ENCODE peak calls at places on chromosome 9, in ten cellular contexts. G is fibroblast of lung; Q is activated T-cell treated with anti-CD3 and anti-CD28 coated beads, Interleukin-2, amount 50 U/mL, for 4 hours; P is nucleus accumbens; M is NCI-H146; B is DMS79 treated with DMSO at 0.1 percent for 48 hours; F is stimulated activated CD4-positive, alpha-beta T cell treated with anti-CD3 and anti-CD28 coated beads, TNF-alpha, amount 100 ng/mL, for 4 hours; T is head of caudate nucleus; D is AG09319; V is smooth muscle cell of the brain vasculature. R is an unnamed sample.

GRCh38 chr9:71609453-71609840 is 158.9 kb downstream of the CEMIP2 start:
- DNase-seq in T (no peak), V (no peak), G (no peak), M (no peak), Q (no peak), B (no peak), P (no peak), F (no peak), D (no peak), R (no peak)

GRCh38 chr9:83182071-83182470 is 119.1 kb upstream of the RASEF start:
- DNase-seq in T (no peak), M (no peak), D (no peak), V (no peak), F (no peak), G (no peak), P (no peak), Q (no peak), B (no peak), R (no peak)

GRCh38 chr9:13863112-13863511 is 450.8 kb downstream of the NFIB start:
- DNase-seq in V (no peak), F (no peak), D (no peak), M (no peak), P (peak), T (peak), G (peak), Q (no peak), B (no peak), R (no peak)

GRCh38 chr9:72554221-72554641 is 32.8 kb downstream of the TMC1 start:
- DNase-seq in B (no peak), V (no peak), Q (no peak), G (peak), D (peak), T (no peak), M (no peak), P (no peak), F (no peak), R (no peak)

GRCh38 chr9:138072897-138073296 is 195.3 kb downstream of the CACNA1B start:
- DNase-seq in P (no peak), T (peak), G (no peak), V (no peak), B (no peak), M (no peak), Q (no peak), D (no peak), F (no peak), R (no peak)

GRCh38 chr9:125240649-125240999 is 519 bp downstream of the HSPA5 start:
- DNase-seq in F (no peak), P (peak), M (peak), Q (peak), T (peak), G (peak), V (no peak), B (peak), D (no peak), R (peak)

GRCh38 chr9:27308691-27309390 is 11.9 kb upstream of the EQTN start:
- DNase-seq in P (no peak), T (no peak), Q (no peak), D (no peak), M (no peak), G (no peak), B (no peak), V (no peak), F (no peak), R (no peak)

GRCh38 chr9:123091459-123091858 is 58.0 kb downstream of the GPR21 start:
- DNase-seq in T (no peak), P (no peak), Q (no peak), D (no peak), B (no peak), G (no peak), F (no peak), M (no peak), V (no peak), R (no peak)

GRCh38 chr9:36942891-36943290 is 91.2 kb downstream of the PAX5 start:
- DNase-seq in P (no peak), G (no peak), M (no peak), F (no peak), D (no peak), T (no peak), B (no peak), V (no peak), Q (no peak), R (no peak)

GRCh38 chr9:128685022-128685332 is 4.0 kb upstream of the SET start:
- DNase-seq in F (no peak), D (no peak), M (no peak), Q (no peak), G (no peak), P (no peak), B (no peak), T (no peak), V (no peak), R (no peak)

GRCh38 chr9:124282442-124283231 is 24.9 kb downstream of the NEK6 start:
- DNase-seq in F (no peak), M (no peak), T (no peak), Q (no peak), G (peak), V (no peak), D (no peak), P (no peak), B (no peak), R (no peak)

GRCh38 chr9:19995619-19996018 is 206.8 kb upstream of the SLC24A2 start:
- DNase-seq in M (no peak), F (no peak), Q (no peak), P (no peak), V (no peak), T (no peak), G (no peak), D (no peak), B (no peak), R (no peak)

GRCh38 chr9:79395691-79396558 is 175.8 kb upstream of the TLE4 start:
- DNase-seq in M (peak), F (no peak), P (no peak), D (no peak), B (no peak), G (no peak), T (no peak), V (no peak), Q (no peak), R (no peak)

GRCh38 chr9:13487936-13488335 is 208.4 kb upstream of the MPDZ start:
- DNase-seq in T (no peak), B (peak), Q (no peak), G (no peak), V (no peak), M (no peak), P (no peak), D (no peak), F (no peak), R (no peak)

GRCh38 chr9:88976888-88977257 is 14.4 kb upstream of the S1PR3 start:
- DNase-seq in F (no peak), G (no peak), Q (no peak), P (no peak), V (no peak), D (no peak), B (no peak), T (no peak), M (no peak), R (no peak)

GRCh38 chr9:8205580-8205979 is 406.0 kb upstream of the DMAC1 start:
- DNase-seq in Q (no peak), D (no peak), T (no peak), M (no peak), V (no peak), P (no peak), B (no peak), G (peak), F (no peak), R (no peak)

GRCh38 chr9:134179918-134180785 is 15.8 kb upstream of the RNU6ATAC start:
- DNase-seq in B (no peak), D (no peak), V (no peak), F (no peak), Q (peak), T (no peak), G (no peak), P (no peak), M (no peak), R (no peak)

GRCh38 chr9:134377976-134378375 is 51.7 kb downstream of the RXRA start:
- DNase-seq in Q (no peak), T (no peak), G (no peak), V (no peak), M (no peak), F (no peak), B (peak), D (no peak), P (peak), R (no peak)

GRCh38 chr9:78574354-78575036 is 277.6 kb downstream of the PSAT1 start:
- DNase-seq in G (peak), Q (no peak), V (no peak), M (peak), D (peak), F (no peak), T (no peak), B (no peak), P (no peak), R (no peak)

GRCh38 chr9:119556129-119556875 is 187.1 kb upstream of the BRINP1 start:
- DNase-seq in F (peak), P (peak), T (peak), M (peak), D (peak), G (peak), B (peak), V (no peak), Q (peak), R (peak)

GRCh38 chr9:122007837-122008236 is 85.3 kb downstream of the TTLL11 start:
- DNase-seq in D (no peak), P (no peak), F (no peak), M (no peak), V (no peak), T (no peak), Q (no peak), B (no peak), G (no peak), R (no peak)

GRCh38 chr9:101509572-101509971 is 24.1 kb upstream of the RNF20 start:
- DNase-seq in G (no peak), T (no peak), D (no peak), P (no peak), M (no peak), V (no peak), Q (no peak), F (no peak), B (no peak), R (no peak)

GRCh38 chr9:93670208-93671029 is 94.0 kb downstream of the PHF2 start:
- DNase-seq in Q (peak), V (no peak), D (no peak), G (peak), B (no peak), T (peak), P (no peak), M (no peak), F (no peak), R (peak)

GRCh38 chr9:4177970-4178758 is 121.7 kb downstream of the GLIS3 start:
- DNase-seq in G (no peak), D (no peak), T (no peak), V (no peak), M (no peak), B (no peak), P (no peak), F (no peak), Q (no peak), R (no peak)

GRCh38 chr9:34559616-34560546 is 29.6 kb downstream of the CNTFR start:
- DNase-seq in D (no peak), Q (no peak), F (no peak), M (no peak), P (no peak), V (no peak), B (no peak), T (peak), G (peak), R (no peak)

GRCh38 chr9:18331808-18332209 is 142.1 kb upstream of the ADAMTSL1 start:
- DNase-seq in D (no peak), F (no peak), Q (no peak), V (no peak), M (peak), G (peak), T (no peak), P (no peak), B (peak), R (no peak)

R was measured in activated gamma-delta T cell treated with Interleukin-2 at 50 U/mL for 16 hours.